ENCODE peak calls at places on chromosomes 6 and 20, in six cellular contexts. N, Y, D, L, G and C are unnamed samples.

GRCh38 chr20:50734730-50735679 is 3.6 kb downstream of the PARD6B start:
- DNase-seq in N (no peak), Y (peak; percentile 31), D (no peak), L (no peak), G (no peak), C (no peak)

GRCh38 chr20:12577213-12577612 is 431.6 kb upstream of the SPTLC3 start:
- DNase-seq in N (no peak), Y (no peak), D (no peak), L (no peak), G (no peak), C (no peak)

GRCh38 chr6:116266803-116267202 is 12.9 kb downstream of the TSPYL1 start:
- DNase-seq in N (no peak), Y (no peak), D (no peak), L (no peak), G (no peak), C (no peak)

GRCh38 chr6:142845624-142846458 is 99.1 kb downstream of the HIVEP2 start:
- DNase-seq in N (no peak), Y (peak; percentile 81), D (peak; percentile 81), L (peak; percentile 93), G (peak; percentile 52), C (peak; percentile 87)

GRCh38 chr20:58086763-58087566 is 141.5 kb downstream of the ANKRD60 start:
- DNase-seq in N (no peak), Y (peak; percentile 39), D (no peak), L (peak; percentile 78), G (no peak), C (peak; percentile 51)

GRCh38 chr6:168047841-168048723 is 30.9 kb downstream of the FRMD1 start:
- DNase-seq in N (no peak), Y (no peak), D (no peak), L (no peak), G (no peak), C (no peak)

GRCh38 chr6:42030585-42031506 is 19.5 kb upstream of the TAF8 start:
- DNase-seq in N (no peak), Y (no peak), D (no peak), L (no peak), G (peak; percentile 63), C (peak; percentile 50)

GRCh38 chr6:95325858-95326257 is 251.5 kb upstream of the MANEA start:
- DNase-seq in N (no peak), Y (no peak), D (no peak), L (no peak), G (no peak), C (no peak)

GRCh38 chr20:38863024-38863851 is 57.7 kb downstream of the PPP1R16B start:
- DNase-seq in N (no peak), Y (no peak), D (no peak), L (no peak), G (peak; percentile 69), C (no peak)

GRCh38 chr6:138662474-138662873 is 111.1 kb upstream of the CCDC28A start:
- DNase-seq in N (no peak), Y (no peak), D (no peak), L (peak; percentile 51), G (no peak), C (no peak)

GRCh38 chr20:19774086-19774933 is 16.3 kb downstream of the RIN2 start:
- DNase-seq in N (no peak), Y (no peak), D (no peak), L (no peak), G (no peak), C (no peak)

GRCh38 chr20:42204261-42204660 is 586.1 kb upstream of the CHD6 start:
- DNase-seq in N (no peak), Y (no peak), D (no peak), L (no peak), G (no peak), C (no peak)

GRCh38 chr6:166375013-166375412 is 7.7 kb downstream of the MPC1 start:
- DNase-seq in N (no peak), Y (no peak), D (no peak), L (no peak), G (no peak), C (no peak)

GRCh38 chr6:155213611-155214372 is 50.0 kb upstream of the CLDN20 start:
- DNase-seq in N (no peak), Y (no peak), D (no peak), L (no peak), G (no peak), C (no peak)

GRCh38 chr6:107046316-107046715 is 18.3 kb downstream of the MTRES1 start:
- DNase-seq in N (no peak), Y (no peak), D (no peak), L (peak; percentile 19), G (no peak), C (no peak)

GRCh38 chr6:134870677-134871498 is 79.0 kb downstream of the ALDH8A1 start:
- DNase-seq in N (no peak), Y (no peak), D (no peak), L (no peak), G (no peak), C (no peak)

GRCh38 chr20:16455296-16455695 is 118.0 kb downstream of the KIF16B start:
- DNase-seq in N (no peak), Y (no peak), D (no peak), L (no peak), G (no peak), C (no peak)

GRCh38 chr6:151806757-151807512 is 547 bp upstream of the ESR1 start:
- DNase-seq in N (peak; percentile 1), Y (peak; percentile 51), D (no peak), L (no peak), G (no peak), C (no peak)

GRCh38 chr6:37502703-37503485 is 3.2 kb upstream of the CCDC167 start:
- DNase-seq in N (no peak), Y (no peak), D (no peak), L (no peak), G (peak; percentile 58), C (no peak)

GRCh38 chr6:130033999-130034814 is 15.8 kb downstream of the L3MBTL3 start:
- DNase-seq in N (no peak), Y (no peak), D (no peak), L (peak; percentile 28), G (peak; percentile 38), C (no peak)

GRCh38 chr20:60271597-60271996 is 313.4 kb downstream of the CDH26 start:
- DNase-seq in N (no peak), Y (no peak), D (no peak), L (peak; percentile 13), G (no peak), C (no peak)

GRCh38 chr20:58039569-58040092 is 188.8 kb downstream of the ANKRD60 start:
- DNase-seq in N (no peak), Y (no peak), D (no peak), L (no peak), G (no peak), C (no peak)

GRCh38 chr6:126803769-126804168 is 314.7 kb upstream of the RSPO3 start:
- DNase-seq in N (no peak), Y (no peak), D (no peak), L (no peak), G (no peak), C (no peak)

GRCh38 chr6:77368660-77369313 is 94.5 kb downstream of the HTR1B start:
- DNase-seq in N (no peak), Y (no peak), D (peak; percentile 25), L (no peak), G (no peak), C (no peak)

GRCh38 chr6:3742076-3742425 is 9.5 kb downstream of the PXDC1 start:
- DNase-seq in N (no peak), Y (no peak), D (no peak), L (no peak), G (no peak), C (no peak)

GRCh38 chr20:5039255-5039657 is 37.9 kb upstream of the SLC23A2 start:
- DNase-seq in N (peak; percentile 7), Y (no peak), D (no peak), L (no peak), G (peak; percentile 17), C (no peak)

GRCh38 chr20:7516631-7517051 is 423.6 kb downstream of the HAO1 start:
- DNase-seq in N (no peak), Y (no peak), D (no peak), L (peak; percentile 9), G (no peak), C (no peak)

GRCh38 chr20:12808006-12808567 is 200.7 kb upstream of the SPTLC3 start:
- DNase-seq in N (no peak), Y (no peak), D (no peak), L (no peak), G (no peak), C (no peak)

GRCh38 chr6:49332781-49333180 is 130.3 kb downstream of the MMUT start:
- DNase-seq in N (no peak), Y (no peak), D (no peak), L (no peak), G (no peak), C (no peak)

GRCh38 chr6:35573495-35574110 is 60.9 kb upstream of the TULP1 start:
- DNase-seq in N (no peak), Y (no peak), D (no peak), L (no peak), G (no peak), C (no peak)

GRCh38 chr20:1934578-1935573 is 39.7 kb downstream of the SIRPA start:
- DNase-seq in N (no peak), Y (peak; percentile 63), D (peak; percentile 95), L (peak; percentile 87), G (no peak), C (no peak)

GRCh38 chr6:163730496-163731210 is 316.1 kb downstream of the QKI start:
- DNase-seq in N (no peak), Y (no peak), D (no peak), L (no peak), G (no peak), C (no peak)

GRCh38 chr6:142666599-142667185 is 278.3 kb downstream of the HIVEP2 start:
- DNase-seq in N (no peak), Y (no peak), D (no peak), L (no peak), G (no peak), C (no peak)

GRCh38 chr6:155351273-155352129 is 37.2 kb upstream of the TFB1M start:
- DNase-seq in N (no peak), Y (no peak), D (no peak), L (no peak), G (no peak), C (no peak)

GRCh38 chr6:22737331-22737730 is 168.0 kb downstream of the HDGFL1 start:
- DNase-seq in N (no peak), Y (peak; percentile 48), D (no peak), L (peak; percentile 51), G (no peak), C (no peak)